ENCODE peak calls at places on chromosomes 6 and 20, in nine cellular contexts. One of them, this sample, is unnamed.

GRCh38 chr6:34491091-34491430 is 25.2 kb downstream of the PACSIN1 start:
- DNase-seq in neural crest cell: no peak
- DNase-seq in mucosa of gallbladder: no peak
- DNase-seq in hippocampal formation: no peak
- DNase-seq in OCI-M1: peak; percentile 14
- DNase-seq in BJ: no peak
- DNase-seq in activated T-cell treated with anti-CD3 and anti-CD28 coated beads for 1 hour: no peak
- DNase-seq in HCEC 1CT: peak; percentile 42
- DNase-seq in cardiac fibroblast: peak; percentile 22
- DNase-seq in this sample: no peak

GRCh38 chr20:1830240-1830639 is 65.0 kb upstream of the SIRPA start:
- DNase-seq in mucosa of gallbladder: peak; percentile 80
- DNase-seq in HCEC 1CT: peak; percentile 94
- DNase-seq in hippocampal formation: peak; percentile 35
- DNase-seq in BJ: peak; percentile 83
- DNase-seq in neural crest cell: no peak
- DNase-seq in activated T-cell treated with anti-CD3 and anti-CD28 coated beads for 1 hour: no peak
- DNase-seq in cardiac fibroblast: peak; percentile 94
- DNase-seq in OCI-M1: no peak
- DNase-seq in this sample: peak; percentile 78

GRCh38 chr6:153312633-153313032 is 181.6 kb upstream of the RGS17 start:
- DNase-seq in mucosa of gallbladder: peak; percentile 54
- DNase-seq in neural crest cell: peak; percentile 9
- DNase-seq in HCEC 1CT: peak; percentile 62
- DNase-seq in OCI-M1: peak; percentile 82
- DNase-seq in BJ: no peak
- DNase-seq in hippocampal formation: no peak
- DNase-seq in cardiac fibroblast: peak; percentile 74
- DNase-seq in activated T-cell treated with anti-CD3 and anti-CD28 coated beads for 1 hour: no peak
- DNase-seq in this sample: peak; percentile 5

GRCh38 chr6:27177454-27178000 is 70.0 kb upstream of the PRSS16 start:
- DNase-seq in OCI-M1: peak; percentile 96
- DNase-seq in cardiac fibroblast: peak; percentile 90
- DNase-seq in activated T-cell treated with anti-CD3 and anti-CD28 coated beads for 1 hour: peak; percentile 53
- DNase-seq in HCEC 1CT: peak; percentile 87
- DNase-seq in BJ: peak; percentile 35
- DNase-seq in mucosa of gallbladder: peak; percentile 84
- DNase-seq in hippocampal formation: peak; percentile 53
- DNase-seq in neural crest cell: peak; percentile 70
- DNase-seq in this sample: peak; percentile 73

GRCh38 chr6:39821739-39822532 is 29.8 kb downstream of the DAAM2 start:
- DNase-seq in cardiac fibroblast: no peak
- DNase-seq in neural crest cell: peak; percentile 29
- DNase-seq in OCI-M1: no peak
- DNase-seq in HCEC 1CT: no peak
- DNase-seq in BJ: no peak
- DNase-seq in hippocampal formation: peak; percentile 92
- DNase-seq in mucosa of gallbladder: peak; percentile 21
- DNase-seq in activated T-cell treated with anti-CD3 and anti-CD28 coated beads for 1 hour: no peak
- DNase-seq in this sample: peak; percentile 95

GRCh38 chr6:116393430-116393829 is 22.7 kb downstream of the DSE start:
- DNase-seq in HCEC 1CT: peak; percentile 29
- DNase-seq in OCI-M1: peak; percentile 33
- DNase-seq in cardiac fibroblast: peak; percentile 38
- DNase-seq in mucosa of gallbladder: no peak
- DNase-seq in hippocampal formation: no peak
- DNase-seq in activated T-cell treated with anti-CD3 and anti-CD28 coated beads for 1 hour: no peak
- DNase-seq in BJ: no peak
- DNase-seq in neural crest cell: no peak
- DNase-seq in this sample: no peak

GRCh38 chr6:75748743-75749538 is at the start of gene MYO6:
- DNase-seq in activated T-cell treated with anti-CD3 and anti-CD28 coated beads for 1 hour: peak; percentile 10
- DNase-seq in hippocampal formation: peak; percentile 64
- DNase-seq in neural crest cell: peak; percentile 59
- DNase-seq in cardiac fibroblast: peak; percentile 57
- DNase-seq in mucosa of gallbladder: peak; percentile 74
- DNase-seq in BJ: no peak
- DNase-seq in HCEC 1CT: peak; percentile 58
- DNase-seq in OCI-M1: peak; percentile 70
- DNase-seq in this sample: peak; percentile 81

GRCh38 chr20:57653910-57654309 is 33.7 kb upstream of the ZBP1 start:
- DNase-seq in cardiac fibroblast: no peak
- DNase-seq in neural crest cell: no peak
- DNase-seq in mucosa of gallbladder: no peak
- DNase-seq in activated T-cell treated with anti-CD3 and anti-CD28 coated beads for 1 hour: no peak
- DNase-seq in OCI-M1: no peak
- DNase-seq in hippocampal formation: no peak
- DNase-seq in BJ: no peak
- DNase-seq in HCEC 1CT: no peak
- DNase-seq in this sample: no peak

GRCh38 chr6:129865013-129865412 is 3.9 kb upstream of the TMEM244 start:
- DNase-seq in hippocampal formation: no peak
- DNase-seq in mucosa of gallbladder: no peak
- DNase-seq in activated T-cell treated with anti-CD3 and anti-CD28 coated beads for 1 hour: no peak
- DNase-seq in OCI-M1: peak; percentile 66
- DNase-seq in cardiac fibroblast: no peak
- DNase-seq in BJ: no peak
- DNase-seq in HCEC 1CT: no peak
- DNase-seq in neural crest cell: no peak
- DNase-seq in this sample: no peak

This sample was measured in globus pallidus.